ENCODE peak calls at places on chromosome 16, in four cellular contexts. L is CD4-positive, alpha-beta T cell; C is C1 segment of cervical spinal cord; K is trophoblast cell. H is an unnamed sample.

GRCh38 chr16:51120289-51121008 is 30.6 kb downstream of the SALL1 start:
- DNase-seq in C (no peak), L (no peak), K (no peak), H (no peak)

GRCh38 chr16:68420366-68420765 is 27.9 kb downstream of the SMPD3 start:
- DNase-seq in L (no peak), K (no peak), C (no peak), H (no peak)

GRCh38 chr16:9123871-9124270 is 32.4 kb downstream of the HAPSTR1 start:
- DNase-seq in L (no peak), K (peak), C (no peak), H (peak)

GRCh38 chr16:57134982-57135381 is 42.6 kb downstream of the CPNE2 start:
- DNase-seq in C (no peak), L (peak), K (no peak), H (no peak)

GRCh38 chr16:50653633-50654524 is 27.2 kb downstream of the SNX20 start:
- DNase-seq in K (no peak), L (no peak), C (no peak), H (no peak)

GRCh38 chr16:78503501-78504110 is 404.2 kb downstream of the WWOX start:
- DNase-seq in K (peak), C (no peak), L (peak), H (no peak)

GRCh38 chr16:14559809-14560227 is 70.2 kb downstream of the PARN start:
- DNase-seq in K (no peak), C (no peak), L (no peak), H (peak)

GRCh38 chr16:72508196-72508595 is 336.2 kb upstream of the PMFBP1 start:
- DNase-seq in C (no peak), L (no peak), K (no peak), H (no peak)

GRCh38 chr16:23110257-23110899 is 38.9 kb downstream of the USP31 start:
- DNase-seq in C (no peak), K (no peak), L (no peak), H (no peak)

GRCh38 chr16:11621920-11622651 is 35.4 kb upstream of the LITAF start:
- DNase-seq in C (no peak), L (peak), K (no peak), H (peak)